ENCODE peak calls at places on chromosomes 4 and X, in six cellular contexts. O is upper lobe of left lung, F is K562, N is HepG2, D is A549, E is GM12878. I is an unnamed sample.

GRCh38 chrX:7993873-7994272 is 66.7 kb upstream of the PNPLA4 start:
- ATAC-seq in O (no peak), F (no peak), N (peak; percentile 51), D (no peak), E (no peak), I (no peak)

GRCh38 chrX:9921407-9921806 is 45.8 kb upstream of the CLDN34 start:
- ATAC-seq in O (no peak), F (no peak), N (peak; percentile 75), D (no peak), E (no peak), I (no peak)

GRCh38 chr4:169272265-169272886 is 1.6 kb upstream of the SH3RF1 start:
- ATAC-seq in O (no peak), F (no peak), N (no peak), D (no peak), E (peak; percentile 44), I (no peak)

GRCh38 chrX:106902684-106903083 is 457 bp downstream of the RIPPLY1 start:
- ATAC-seq in O (no peak), F (no peak), N (peak; percentile 57), D (no peak), E (no peak), I (no peak)

GRCh38 chr4:110618091-110619000 is 4.5 kb downstream of the PITX2 start:
- ATAC-seq in O (no peak), F (no peak), N (no peak), D (no peak), E (no peak), I (peak; percentile 35)

GRCh38 chrX:51614353-51614752 is 4.4 kb downstream of the CENPVL3 start:
- ATAC-seq in O (no peak), F (peak; percentile 71), N (peak; percentile 43), D (peak; percentile 39), E (peak; percentile 66), I (no peak)

GRCh38 chr4:152778656-152779512 is 646 bp downstream of the TIGD4 start:
- ATAC-seq in O (peak; percentile 24), F (peak; percentile 21), N (peak; percentile 64), D (peak; percentile 51), E (peak; percentile 55), I (no peak)

GRCh38 chrX:75067931-75068330 is 88.2 kb downstream of the ABCB7 start:
- ATAC-seq in O (no peak), F (no peak), N (no peak), D (no peak), E (no peak), I (no peak)

GRCh38 chr4:173243917-173244658 is 75.5 kb downstream of the GALNT7 start:
- ATAC-seq in O (no peak), F (peak; percentile 60), N (no peak), D (peak; percentile 11), E (peak; percentile 78), I (no peak)

GRCh38 chr4:113446019-113446418 is 315.5 kb downstream of the CAMK2D start:
- ATAC-seq in O (peak; percentile 54), F (no peak), N (no peak), D (no peak), E (peak; percentile 22), I (no peak)

GRCh38 chrX:91434351-91435168 is at the start of gene PABPC5:
- ATAC-seq in O (peak; percentile 99), F (no peak), N (no peak), D (peak; percentile 13), E (no peak), I (peak; percentile 98)

GRCh38 chr4:143558286-143558685 is 44.8 kb downstream of the SMARCA5 start:
- ATAC-seq in O (no peak), F (no peak), N (no peak), D (peak; percentile 31), E (no peak), I (no peak)

GRCh38 chr4:173227753-173228152 is 59.1 kb downstream of the GALNT7 start:
- ATAC-seq in O (no peak), F (no peak), N (no peak), D (no peak), E (no peak), I (no peak)

GRCh38 chr4:189304179-189304578 is 636.5 kb upstream of the FRG1 start:
- ATAC-seq in O (no peak), F (no peak), N (no peak), D (no peak), E (no peak), I (no peak)

GRCh38 chr4:185878633-185879032 is 66.6 kb upstream of the SORBS2 start:
- ATAC-seq in O (no peak), F (no peak), N (no peak), D (no peak), E (no peak), I (no peak)

GRCh38 chrX:38214551-38214950 is 6.1 kb downstream of the SRPX start:
- ATAC-seq in O (no peak), F (no peak), N (no peak), D (no peak), E (no peak), I (no peak)

GRCh38 chrX:117910216-117910615 is 206.4 kb downstream of the KLHL13 start:
- ATAC-seq in O (no peak), F (no peak), N (no peak), D (no peak), E (no peak), I (no peak)

GRCh38 chr4:7286170-7286569 is 93.8 kb downstream of the SORCS2 start:
- ATAC-seq in O (no peak), F (peak; percentile 18), N (no peak), D (no peak), E (no peak), I (no peak)

GRCh38 chr4:140138428-140138827 is 15.6 kb downstream of the MAML3 start:
- ATAC-seq in O (no peak), F (no peak), N (no peak), D (no peak), E (no peak), I (no peak)

GRCh38 chr4:99029852-99030251 is 34.3 kb downstream of the METAP1 start:
- ATAC-seq in O (no peak), F (no peak), N (no peak), D (no peak), E (no peak), I (no peak)

GRCh38 chrX:130789793-130790192 is 113.2 kb downstream of the ENOX2 start:
- ATAC-seq in O (no peak), F (no peak), N (no peak), D (no peak), E (no peak), I (no peak)

GRCh38 chr4:107035711-107036601 is at the start of gene DKK2:
- ATAC-seq in O (peak; percentile 65), F (no peak), N (no peak), D (no peak), E (peak; percentile 54), I (no peak)

GRCh38 chr4:46992338-46992737 is 1.0 kb downstream of the GABRA4 start:
- ATAC-seq in O (no peak), F (no peak), N (no peak), D (no peak), E (no peak), I (no peak)

GRCh38 chrX:123603516-123603915 is 129.3 kb downstream of the THOC2 start:
- ATAC-seq in O (no peak), F (no peak), N (no peak), D (no peak), E (no peak), I (no peak)

GRCh38 chrX:155086202-155086840 is 15.0 kb downstream of the BRCC3 start:
- ATAC-seq in O (peak; percentile 54), F (peak; percentile 97), N (peak; percentile 76), D (peak; percentile 64), E (peak; percentile 80), I (no peak)

GRCh38 chrX:14095702-14096101 is 66.0 kb upstream of the GEMIN8 start:
- ATAC-seq in O (peak; percentile 66), F (peak; percentile 97), N (peak; percentile 89), D (no peak), E (peak; percentile 97), I (no peak)

GRCh38 chr4:110452546-110452945 is 23.4 kb upstream of the ENPEP start:
- ATAC-seq in O (peak; percentile 17), F (no peak), N (peak; percentile 30), D (no peak), E (no peak), I (no peak)

GRCh38 chr4:27168783-27169182 is 308.1 kb downstream of the STIM2 start:
- ATAC-seq in O (no peak), F (no peak), N (no peak), D (no peak), E (no peak), I (no peak)
- TF ChIP-seq CTCF in O (no peak), F (no peak), N (no peak), D (no peak), E (no peak), I (no peak)

DNA sequence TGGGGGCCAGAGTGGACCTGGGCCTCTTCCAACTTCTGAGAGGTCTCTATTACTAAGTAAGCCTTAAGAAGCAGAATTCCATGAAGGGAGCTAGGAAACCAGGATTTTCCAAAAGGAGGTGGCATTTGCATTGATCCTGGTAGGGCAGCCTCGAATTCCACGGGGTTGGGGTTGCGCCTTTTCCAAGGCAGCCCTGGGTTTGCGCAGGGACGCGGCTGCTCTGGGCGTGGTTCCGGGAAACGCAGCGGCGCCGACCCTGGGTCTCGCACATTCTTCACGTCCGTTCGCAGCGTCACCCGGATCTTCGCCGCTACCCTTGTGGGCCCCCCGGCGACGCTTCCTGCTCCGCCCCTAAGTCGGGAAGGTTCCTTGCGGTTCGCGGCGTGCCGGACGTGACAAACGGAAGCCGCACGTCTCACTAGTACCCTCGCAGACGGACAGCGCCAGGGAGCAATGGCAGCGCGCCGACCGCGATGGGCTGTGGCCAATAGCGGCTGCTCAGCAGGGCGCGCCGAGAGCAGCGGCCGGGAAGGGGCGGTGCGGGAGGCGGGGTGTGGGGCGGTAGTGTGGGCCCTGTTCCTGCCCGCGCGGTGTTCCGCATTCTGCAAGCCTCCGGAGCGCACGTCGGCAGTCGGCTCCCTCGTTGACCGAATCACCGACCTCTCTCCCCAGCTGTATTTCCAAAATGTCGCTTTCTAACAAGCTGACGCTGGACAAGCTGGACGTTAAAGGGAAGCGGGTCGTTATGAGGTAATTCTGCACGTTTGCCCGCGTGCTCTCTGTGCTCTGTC is at the start of gene PGK1:
- ATAC-seq in O (peak; percentile 99), F (peak; percentile 99), N (peak; percentile 99), D (peak; percentile 94), E (peak; percentile 96), I (peak; percentile 97)
- TF ChIP-seq EP300 in O (peak; percentile 67), F (peak; percentile 16), N (no peak), D (no peak), E (peak; percentile 19), I (no peak)

GRCh38 chr4:2798399-2799301 is 5.8 kb downstream of the SH3BP2 start:
- ATAC-seq in O (peak; percentile 45), F (no peak), N (no peak), D (no peak), E (peak; percentile 60), I (peak; percentile 50)
- TF ChIP-seq CTCF in O (no peak), F (no peak), N (no peak), D (no peak), E (no peak), I (no peak)

GRCh38 chr4:176065365-176066249 is at the start of gene WDR17:
- ATAC-seq in O (peak; percentile 99), F (peak; percentile 84), N (no peak), D (peak; percentile 100), E (peak; percentile 100), I (peak; percentile 99)
- TF ChIP-seq EP300 in O (no peak), F (no peak), N (no peak), D (no peak), E (no peak), I (no peak)

I was measured in gastroesophageal sphincter.